ENCODE peak calls at places on chromosome 4, in four cellular contexts. R is NCI-H2081; B is stimulated activated CD8-positive, alpha-beta memory T cell treated with anti-CD3 and anti-CD28 coated beads, Interleukin-4, amount 100 ng/mL, for 1 hour; I is testis. W is an unnamed sample.

GRCh38 chr4:188107931-188108843 is 1.2 kb downstream of the TRIML2 start:
- DNase-seq in I (no peak), R (no peak), B (no peak), W (no peak)

GRCh38 chr4:17565846-17566245 is 11.2 kb upstream of the LAP3 start:
- DNase-seq in I (no peak), R (no peak), B (no peak), W (no peak)

GRCh38 chr4:139242511-139243051 is 37.4 kb downstream of the MGARP start:
- DNase-seq in I (no peak), B (no peak), R (no peak), W (no peak)

GRCh38 chr4:148112231-148112982 is 329.8 kb downstream of the NR3C2 start:
- DNase-seq in B (no peak), R (no peak), I (no peak), W (no peak)

GRCh38 chr4:15674926-15675325 is 6.7 kb upstream of the FAM200B start:
- DNase-seq in B (no peak), I (no peak), R (no peak), W (no peak)

GRCh38 chr4:92111493-92111892 is 192.3 kb upstream of the GRID2 start:
- DNase-seq in B (no peak), R (no peak), I (no peak), W (no peak)

GRCh38 chr4:3358660-3359059 is 65.8 kb downstream of the RGS12 start:
- DNase-seq in B (no peak), I (no peak), R (no peak), W (no peak)

GRCh38 chr4:147732516-147733193 is 767 bp downstream of the ARHGAP10 start:
- DNase-seq in R (no peak), I (peak; percentile 49), B (no peak), W (no peak)

GRCh38 chr4:17111959-17112659 is 213.7 kb upstream of the LDB2 start:
- DNase-seq in R (no peak), B (no peak), I (peak; percentile 58), W (no peak)

GRCh38 chr4:98110929-98111328 is 32.3 kb downstream of the STPG2 start:
- DNase-seq in B (no peak), R (no peak), I (no peak), W (no peak)

GRCh38 chr4:1579834-1580686 is 104.1 kb downstream of the FAM53A start:
- DNase-seq in R (no peak), B (peak; percentile 83), I (peak; percentile 92), W (peak; percentile 67)

GRCh38 chr4:65954416-65954815 is 284.1 kb upstream of the EPHA5 start:
- DNase-seq in I (no peak), R (no peak), B (no peak), W (no peak)

GRCh38 chr4:133270021-133270570 is 121.0 kb downstream of the PCDH10 start:
- DNase-seq in I (no peak), B (no peak), R (no peak), W (no peak)

GRCh38 chr4:147772459-147772969 is 40.6 kb downstream of the ARHGAP10 start:
- DNase-seq in B (no peak), R (no peak), I (no peak), W (peak; percentile 6)

GRCh38 chr4:184693056-184693455 is 40.8 kb downstream of the CENPU start:
- DNase-seq in R (no peak), I (no peak), B (no peak), W (no peak)

GRCh38 chr4:152539556-152540292 is 3.8 kb upstream of the FBXW7 start:
- DNase-seq in I (no peak), B (no peak), R (no peak), W (no peak)

GRCh38 chr4:81426770-81427604 is 44.7 kb downstream of the RASGEF1B start:
- DNase-seq in B (no peak), R (no peak), I (no peak), W (no peak)

GRCh38 chr4:13544556-13545393 is 467 bp upstream of the NKX3-2 start:
- DNase-seq in R (peak; percentile 92), I (peak; percentile 79), B (no peak), W (no peak)

GRCh38 chr4:185232370-185232769 is 23.0 kb downstream of the SNX25 start:
- DNase-seq in B (no peak), I (no peak), R (no peak), W (no peak)

GRCh38 chr4:8311096-8312068 is 41.8 kb downstream of the HTRA3 start:
- DNase-seq in R (no peak), B (no peak), I (no peak), W (no peak)

GRCh38 chr4:15659768-15660394 is 4.7 kb upstream of the FBXL5 start:
- DNase-seq in I (no peak), B (no peak), R (no peak), W (no peak)

GRCh38 chr4:56209767-56210166 is 177.5 kb downstream of the AASDH start:
- DNase-seq in I (no peak), B (no peak), R (no peak), W (no peak)

GRCh38 chr4:163536101-163536500 is 41.6 kb downstream of the TMA16 start:
- DNase-seq in R (no peak), I (no peak), B (no peak), W (no peak)

GRCh38 chr4:47251363-47252135 is 212.0 kb downstream of the COMMD8 start:
- DNase-seq in R (no peak), I (peak; percentile 76), B (no peak), W (no peak)

W was measured in nucleus accumbens.